ENCODE peak calls at places on chromosomes 7 and 10, in five cellular contexts. W is astrocyte of the spinal cord, X is GM20000, I is HCT116, U is AG09319. L is an unnamed sample.

GRCh38 chr10:88064608-88065383 is 201.4 kb downstream of the PTEN start:
- DNase-seq in W (no peak), X (peak; percentile 45), I (no peak), U (peak; percentile 88), L (no peak)

GRCh38 chr7:31825576-31825975 is 138.6 kb downstream of the PPP1R17 start:
- DNase-seq in W (no peak), X (no peak), I (no peak), U (no peak), L (no peak)

GRCh38 chr10:110414563-110415309 is 83.0 kb upstream of the DUSP5 start:
- DNase-seq in W (no peak), X (peak; percentile 79), I (peak; percentile 98), U (no peak), L (no peak)

GRCh38 chr7:1662767-1663166 is 7.3 kb upstream of the ELFN1 start:
- DNase-seq in W (no peak), X (no peak), I (no peak), U (no peak), L (peak; percentile 16)

GRCh38 chr10:132865236-132865635 is 77.1 kb downstream of the CFAP46 start:
- DNase-seq in W (no peak), X (no peak), I (no peak), U (no peak), L (no peak)

GRCh38 chr10:112957589-112958202 is 7.6 kb downstream of the TCF7L2 start:
- DNase-seq in W (no peak), X (no peak), I (no peak), U (no peak), L (no peak)

GRCh38 chr10:4351723-4352565 is 474.1 kb upstream of the AKR1E2 start:
- DNase-seq in W (peak; percentile 66), X (no peak), I (no peak), U (no peak), L (no peak)

GRCh38 chr10:7475046-7475860 is 64.4 kb upstream of the SFMBT2 start:
- DNase-seq in W (peak; percentile 5), X (no peak), I (no peak), U (no peak), L (no peak)

GRCh38 chr7:157875230-157876179 is 538.7 kb downstream of the DNAJB6 start:
- DNase-seq in W (no peak), X (no peak), I (peak; percentile 23), U (no peak), L (no peak)

GRCh38 chr10:119131512-119132240 is 27.8 kb downstream of the DENND10 start:
- DNase-seq in W (peak; percentile 46), X (peak; percentile 53), I (no peak), U (no peak), L (no peak)

GRCh38 chr10:72460271-72460670 is 105.6 kb upstream of the DNAJB12 start:
- DNase-seq in W (no peak), X (no peak), I (no peak), U (no peak), L (no peak)

GRCh38 chr10:71260622-71261325 is 48.4 kb downstream of the UNC5B start:
- DNase-seq in W (peak; percentile 90), X (no peak), I (peak; percentile 47), U (no peak), L (peak; percentile 68)

GRCh38 chr7:74452748-74453320 is 872 bp upstream of the GTF2IRD1 start:
- DNase-seq in W (peak; percentile 50), X (no peak), I (no peak), U (no peak), L (no peak)

GRCh38 chr10:117534321-117535044 is 8.1 kb upstream of the EMX2 start:
- DNase-seq in W (no peak), X (peak; percentile 38), I (no peak), U (no peak), L (no peak)

GRCh38 chr7:98202367-98203195 is 8.7 kb upstream of the BHLHA15 start:
- DNase-seq in W (no peak), X (peak; percentile 94), I (no peak), U (no peak), L (no peak)

GRCh38 chr7:122136033-122136432 is 8.0 kb downstream of the AASS start:
- DNase-seq in W (peak; percentile 28), X (no peak), I (no peak), U (no peak), L (no peak)

GRCh38 chr7:129433823-129434171 is 435 bp upstream of the STRIP2 start:
- DNase-seq in W (no peak), X (no peak), I (peak; percentile 46), U (no peak), L (no peak)

GRCh38 chr10:76644481-76644880 is 993.1 kb downstream of the KCNMA1 start:
- DNase-seq in W (no peak), X (no peak), I (no peak), U (no peak), L (no peak)

GRCh38 chr10:35942052-35942451 is 300.0 kb upstream of the FZD8 start:
- DNase-seq in W (no peak), X (no peak), I (no peak), U (no peak), L (no peak)

GRCh38 chr10:89296227-89296648 is 5.6 kb upstream of the IFIT2 start:
- DNase-seq in W (no peak), X (no peak), I (no peak), U (peak; percentile 55), L (no peak)

GRCh38 chr10:6579904-6580278 is at the start of gene PRKCQ:
- DNase-seq in W (peak; percentile 11), X (no peak), I (no peak), U (no peak), L (no peak)

GRCh38 chr10:35486297-35486991 is 118.7 kb upstream of the GJD4 start:
- DNase-seq in W (no peak), X (no peak), I (no peak), U (no peak), L (no peak)

GRCh38 chr10:75414527-75414926 is 13.0 kb upstream of the ZNF503 start:
- DNase-seq in W (no peak), X (no peak), I (no peak), U (no peak), L (no peak)

GRCh38 chr10:1187151-1187854 is 131.1 kb downstream of the WDR37 start:
- DNase-seq in W (no peak), X (no peak), I (no peak), U (no peak), L (peak; percentile 16)

GRCh38 chr7:93442478-93443224 is 131.9 kb downstream of the CALCR start:
- DNase-seq in W (peak; percentile 14), X (peak; percentile 38), I (peak; percentile 34), U (no peak), L (no peak)

GRCh38 chr10:79286318-79286951 is 60.8 kb upstream of the PPIF start:
- DNase-seq in W (peak; percentile 47), X (peak; percentile 94), I (no peak), U (no peak), L (no peak)

GRCh38 chr10:69093933-69094332 is 6.0 kb downstream of the SRGN start:
- DNase-seq in W (no peak), X (no peak), I (peak; percentile 27), U (no peak), L (no peak)
- TF ChIP-seq CTCF in W (no peak), X (no peak), I (peak; percentile 46), U (peak; percentile 36), L (no peak)

GRCh38 chr7:40200791-40201190 is 66.0 kb downstream of the SUGCT start:
- DNase-seq in W (peak; percentile 86), X (no peak), I (no peak), U (peak; percentile 63), L (no peak)

GRCh38 chr7:40194743-40195142 is 59.9 kb downstream of the SUGCT start:
- DNase-seq in W (peak; percentile 66), X (no peak), I (no peak), U (peak; percentile 39), L (no peak)

GRCh38 chr7:40197527-40197926 is 62.7 kb downstream of the SUGCT start:
- DNase-seq in W (no peak), X (no peak), I (no peak), U (no peak), L (no peak)

GRCh38 chr7:40202851-40203250 is 68.0 kb downstream of the SUGCT start:
- DNase-seq in W (no peak), X (no peak), I (no peak), U (no peak), L (no peak)

GRCh38 chr7:40199076-40199802 is 64.4 kb downstream of the SUGCT start:
- DNase-seq in W (peak; percentile 81), X (no peak), I (no peak), U (peak; percentile 97), L (no peak)
- TF ChIP-seq CTCF in W (peak; percentile 64), X (no peak), I (peak; percentile 28), U (peak; percentile 60), L (no peak)

DNA sequence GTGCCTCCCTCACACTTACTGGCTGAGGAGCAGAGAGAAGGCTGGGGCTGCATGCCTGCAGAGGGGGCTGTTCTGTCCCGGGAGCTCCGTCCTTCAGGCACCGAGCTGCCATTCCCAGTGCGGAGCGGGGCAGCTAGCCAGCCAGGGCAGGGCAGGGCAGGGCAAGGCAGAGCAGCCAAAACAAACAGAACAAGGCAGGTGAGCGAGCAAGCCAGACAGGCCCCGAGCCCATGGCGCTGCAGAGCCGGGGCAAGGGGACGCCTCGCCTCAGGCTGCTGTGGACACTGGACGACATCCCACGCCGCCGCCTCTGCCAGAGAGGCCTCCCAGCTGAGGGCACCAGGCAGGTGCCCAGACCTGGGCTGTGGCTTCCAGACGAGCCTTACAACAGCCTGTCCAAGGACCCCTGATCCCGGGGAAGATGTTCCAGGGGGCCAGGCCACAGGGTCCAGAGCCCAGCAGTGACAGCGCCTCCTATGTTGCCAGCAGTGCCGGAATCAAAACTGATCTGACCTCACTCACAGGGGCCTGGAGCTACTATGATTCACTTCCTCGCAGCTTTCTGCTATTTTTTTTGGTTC is 8.2 kb upstream of the NDST2 start:
- DNase-seq in W (no peak), X (no peak), I (no peak), U (no peak), L (no peak)
- TF ChIP-seq CTCF in W (peak; percentile 4), X (no peak), I (no peak), U (no peak), L (no peak)

GRCh38 chr10:99859585-99859984 is 77.1 kb downstream of the ABCC2 start:
- DNase-seq in W (no peak), X (no peak), I (peak; percentile 60), U (no peak), L (no peak)
- TF ChIP-seq CTCF in W (peak; percentile 53), X (peak; percentile 30), I (peak; percentile 79), U (peak; percentile 17), L (no peak)

L was measured in mesothelial cell of epicardium.